ENCODE peak calls at places on chromosomes 16 and 17, in six cellular contexts. H is naive thymus-derived CD4-positive, alpha-beta T cell; B is esophagus muscularis mucosa; R is cardiac muscle cell; X is IMR-90; P is GM23338. O is an unnamed sample.

GRCh38 chr17:40021471-40021961 is 6.3 kb downstream of the CSF3 start:
- DNase-seq in P (no peak), H (no peak), B (no peak), R (peak), X (peak), O (no peak)

GRCh38 chr16:14652726-14653125 is 20.0 kb downstream of the BFAR start:
- DNase-seq in R (no peak), X (no peak), P (no peak), H (no peak), B (no peak), O (no peak)

GRCh38 chr17:1931759-1932579 is 93.2 kb downstream of the RTN4RL1 start:
- DNase-seq in X (peak), R (peak), P (peak), H (no peak), B (no peak), O (no peak)

GRCh38 chr16:71570143-71570542 is 6.7 kb downstream of the TAT start:
- DNase-seq in B (no peak), P (no peak), H (no peak), X (no peak), R (no peak), O (no peak)

GRCh38 chr17:14356043-14356637 is 55.3 kb downstream of the HS3ST3B1 start:
- DNase-seq in H (no peak), P (peak), R (no peak), X (no peak), B (no peak), O (no peak)

GRCh38 chr17:10652984-10653680 is 4.0 kb downstream of the MYH3 start:
- DNase-seq in P (no peak), X (no peak), R (peak), H (no peak), B (no peak), O (no peak)

GRCh38 chr17:63191610-63192009 is 225.6 kb downstream of the TANC2 start:
- DNase-seq in H (no peak), B (no peak), X (no peak), P (no peak), R (no peak), O (no peak)

GRCh38 chr17:40538019-40538935 is 27.0 kb downstream of the CCR7 start:
- DNase-seq in P (no peak), X (peak), H (no peak), R (no peak), B (no peak), O (no peak)

GRCh38 chr17:683040-683439 is 31.6 kb downstream of the VPS53 start:
- DNase-seq in B (no peak), P (no peak), R (no peak), X (no peak), H (no peak), O (no peak)

GRCh38 chr17:60315650-60316049 is 76.3 kb downstream of the USP32 start:
- DNase-seq in P (no peak), R (no peak), B (no peak), H (no peak), X (no peak), O (no peak)

GRCh38 chr17:79065105-79065670 is 9.4 kb upstream of the ENGASE start:
- DNase-seq in R (peak), B (no peak), H (peak), P (peak), X (peak), O (peak)

GRCh38 chr17:42704495-42705494 is 22.5 kb downstream of the CNTNAP1 start:
- DNase-seq in R (no peak), B (no peak), H (no peak), X (no peak), P (no peak), O (no peak)

GRCh38 chr17:1714488-1714979 is 4.4 kb upstream of the TLCD2 start:
- DNase-seq in X (peak), P (peak), H (no peak), B (peak), R (peak), O (peak)

GRCh38 chr17:4232168-4232813 is 31.5 kb downstream of the ANKFY1 start:
- DNase-seq in H (peak), P (no peak), X (peak), R (peak), B (no peak), O (no peak)

GRCh38 chr17:22142091-22142490 is 449.8 kb downstream of the KCNJ18 start:
- DNase-seq in P (no peak), H (no peak), R (no peak), B (no peak), X (no peak), O (no peak)

GRCh38 chr17:1724351-1724868 is at the start of gene WDR81:
- DNase-seq in H (peak), X (peak), R (peak), P (peak), B (peak), O (peak)

GRCh38 chr16:11462861-11463260 is 117.6 kb downstream of the RMI2 start:
- DNase-seq in X (no peak), P (no peak), B (no peak), H (no peak), R (no peak), O (no peak)

GRCh38 chr16:53014287-53014686 is 38.4 kb downstream of the CHD9NB start:
- DNase-seq in B (no peak), P (peak), R (no peak), H (no peak), X (no peak), O (no peak)

GRCh38 chr17:58446086-58446485 is 28.8 kb upstream of the RNF43 start:
- DNase-seq in P (peak), X (no peak), H (no peak), R (no peak), B (no peak), O (no peak)

GRCh38 chr16:19935696-19936095 is 51.0 kb upstream of the GPRC5B start:
- DNase-seq in X (no peak), R (peak), P (no peak), B (no peak), H (no peak), O (no peak)

GRCh38 chr16:57916735-57917450 is 54.0 kb downstream of the CNGB1 start:
- DNase-seq in R (no peak), P (no peak), X (peak), B (no peak), H (no peak), O (no peak)

GRCh38 chr17:1830288-1830687 is 483 bp downstream of the RPA1 start:
- DNase-seq in R (peak), H (peak), P (peak), B (no peak), X (no peak), O (no peak)

GRCh38 chr16:65106792-65107191 is 15.1 kb downstream of the CDH11 start:
- DNase-seq in X (peak), P (no peak), H (no peak), R (no peak), B (no peak), O (no peak)

GRCh38 chr17:17413215-17413792 is 63.5 kb upstream of the MED9 start:
- DNase-seq in P (no peak), B (no peak), H (no peak), X (no peak), R (peak), O (no peak)

GRCh38 chr17:29138991-29139682 is 41.1 kb downstream of the MYO18A start:
- DNase-seq in R (no peak), B (no peak), H (peak), P (no peak), X (no peak), O (no peak)

GRCh38 chr17:7956208-7956965 is 24.4 kb downstream of the CNTROB start:
- DNase-seq in P (no peak), B (no peak), X (peak), H (no peak), R (peak), O (no peak)

GRCh38 chr17:6603746-6604325 is 36.7 kb downstream of the KIAA0753 start:
- DNase-seq in P (no peak), X (peak), B (no peak), H (no peak), R (peak), O (no peak)

GRCh38 chr17:80035937-80036714 is at the start of gene CCDC40:
- DNase-seq in P (peak), R (peak), B (peak), X (peak), H (peak), O (peak)

GRCh38 chr16:3256146-3256875 is at the start of gene MEFV:
- DNase-seq in X (peak), H (no peak), B (no peak), R (peak), P (no peak), O (peak)
- H3K27ac ChIP-seq in X (no peak), H (no peak), B (no peak), R (no peak), P (no peak), O (peak)

GRCh38 chr17:77317091-77317519 is 176.3 kb downstream of the SEC14L1 start:
- DNase-seq in X (no peak), H (no peak), P (no peak), B (no peak), R (no peak), O (peak)
- H3K27ac ChIP-seq in X (no peak), H (no peak), P (no peak), B (no peak), R (no peak), O (peak)

GRCh38 chr16:30948087-30948955 is 547 bp upstream of the ORAI3 start:
- DNase-seq in H (no peak), R (peak), P (peak), X (peak), B (peak), O (peak)

GRCh38 chr16:30950516-30951073 is 1.7 kb downstream of the ORAI3 start:
- DNase-seq in P (no peak), R (no peak), X (no peak), H (no peak), B (no peak), O (no peak)

GRCh38 chr16:30947533-30948086 is 1.3 kb upstream of the ORAI3 start:
- DNase-seq in H (no peak), P (peak), R (no peak), B (no peak), X (no peak), O (no peak)

GRCh38 chr16:30949655-30950515 is 1.0 kb downstream of the ORAI3 start:
- DNase-seq in B (peak), X (peak), H (no peak), R (peak), P (peak), O (peak)

GRCh38 chr16:30948956-30949654 is at the start of gene ORAI3:
- DNase-seq in X (peak), B (no peak), R (peak), H (peak), P (peak), O (peak)
- H3K27ac ChIP-seq in X (peak), B (peak), R (peak), H (peak), P (peak), O (peak)

GRCh38 chr16:48963901-48964615 is 317.6 kb downstream of the CBLN1 start:
- DNase-seq in B (no peak), X (peak), P (no peak), H (no peak), R (no peak), O (no peak)
- H3K27ac ChIP-seq in B (no peak), X (peak), P (no peak), H (no peak), R (no peak), O (no peak)

GRCh38 chr17:50955160-50955559 is 89.0 kb upstream of the TOB1 start:
- DNase-seq in P (no peak), H (no peak), B (no peak), R (no peak), X (no peak), O (no peak)
- H3K27ac ChIP-seq in P (no peak), H (no peak), B (peak), R (no peak), X (peak), O (peak)

GRCh38 chr16:54094641-54095040 is 191.9 kb downstream of the IRX3 start:
- DNase-seq in R (no peak), B (no peak), X (no peak), P (no peak), H (no peak), O (no peak)
- H3K27ac ChIP-seq in R (no peak), B (no peak), X (no peak), P (no peak), H (no peak), O (no peak)

DNA sequence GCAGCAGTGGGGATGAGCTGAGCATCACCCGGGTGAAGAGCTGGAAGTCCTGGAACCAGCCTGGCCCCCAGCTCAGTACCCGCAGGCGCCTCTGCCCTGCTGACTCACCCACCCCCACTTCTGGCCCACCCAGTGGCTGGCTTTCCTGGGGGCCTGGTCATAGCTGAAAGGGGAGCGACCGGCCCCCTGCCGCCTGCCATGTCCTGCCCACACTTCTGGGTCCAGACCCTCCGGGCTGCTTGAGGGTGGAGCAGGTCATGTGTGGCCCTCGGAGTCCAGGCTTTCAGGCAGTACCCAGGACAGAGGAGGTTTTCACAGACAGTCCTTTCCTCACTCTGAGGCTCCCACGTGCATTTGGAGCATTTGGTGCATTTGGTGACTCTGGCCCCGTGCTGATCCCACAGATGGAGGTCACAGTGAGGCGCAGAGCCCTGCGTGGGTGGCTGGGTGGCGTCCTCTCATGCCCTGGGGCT is 7.1 kb upstream of the PIEZO1 start:
- DNase-seq in P (no peak), X (no peak), B (no peak), R (no peak), H (no peak), O (no peak)
- H3K27ac ChIP-seq in P (no peak), X (no peak), B (no peak), R (no peak), H (peak), O (no peak)

O was measured in WERI-Rb-1.